ENCODE peak calls at places on chromosome 1, in eight cellular contexts. J is dorsolateral prefrontal cortex, T is heart left ventricle, O is nephron progenitor cell, B is fibroblast of lung, A is AG09319, R is psoas muscle, F is WTC11. K is an unnamed sample.
A peak's percentile ranks its signal among the peaks of the same experiment; 100 is the strongest.

GRCh38 chr1:64421377-64421776 is 48.6 kb upstream of the CACHD1 start:
- DNase-seq in T (no peak), F (no peak), B (no peak), O (no peak), R (no peak), A (no peak), J (no peak), K (no peak)

GRCh38 chr1:211601982-211602644 is 23.2 kb upstream of the SLC30A1 start:
- DNase-seq in B (no peak), O (no peak), A (no peak), T (no peak), R (no peak), F (no peak), J (no peak), K (no peak)

GRCh38 chr1:168469690-168470089 is 74.1 kb downstream of the XCL2 start:
- DNase-seq in B (peak; percentile 61), J (no peak), O (no peak), F (no peak), T (peak; percentile 79), A (peak; percentile 86), R (peak; percentile 80), K (no peak)

GRCh38 chr1:231632119-231632518 is 5.5 kb downstream of the DISC1 start:
- DNase-seq in B (no peak), F (no peak), R (no peak), O (no peak), T (no peak), J (no peak), A (no peak), K (no peak)

GRCh38 chr1:43705982-43706597 is 1.2 kb upstream of the ST3GAL3 start:
- DNase-seq in A (no peak), R (no peak), O (peak; percentile 9), T (no peak), J (no peak), B (no peak), F (no peak), K (no peak)

GRCh38 chr1:234960722-234961467 is 167.7 kb downstream of the TOMM20 start:
- DNase-seq in F (no peak), R (no peak), O (no peak), J (no peak), T (no peak), A (no peak), B (no peak), K (no peak)

GRCh38 chr1:94746635-94747525 is 73.3 kb upstream of the SLC44A3 start:
- DNase-seq in R (peak; percentile 52), J (no peak), T (no peak), F (no peak), O (peak; percentile 17), A (no peak), B (peak; percentile 60), K (no peak)

GRCh38 chr1:151990856-151991198 is 2.8 kb downstream of the S100A10 start:
- DNase-seq in J (no peak), F (no peak), O (no peak), R (no peak), T (peak; percentile 51), A (no peak), B (peak; percentile 73), K (no peak)

GRCh38 chr1:31725777-31726535 is 22.1 kb upstream of the COL16A1 start:
- DNase-seq in F (no peak), A (no peak), T (no peak), B (no peak), O (no peak), J (no peak), R (no peak), K (no peak)

DNA sequence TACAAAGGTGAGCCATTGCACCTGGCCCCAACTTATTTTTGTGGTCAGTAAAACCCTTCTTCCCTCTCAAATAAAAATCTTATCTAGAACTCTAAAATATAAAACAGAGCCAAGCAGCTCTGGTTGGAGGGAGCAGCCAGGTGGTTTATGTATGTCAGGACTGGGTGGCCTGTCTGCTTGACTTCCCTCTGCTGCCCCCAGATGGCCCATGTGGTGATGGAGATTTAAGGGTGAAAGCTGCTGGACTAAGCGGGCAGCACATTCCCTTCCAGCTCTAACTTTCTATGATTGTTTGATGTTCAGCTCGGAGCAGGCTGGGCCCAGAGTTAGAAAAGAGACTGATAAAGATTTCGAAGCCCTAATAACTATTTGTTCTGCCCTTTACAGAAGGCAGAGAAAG is 11.9 kb upstream of the PAQR6 start:
- DNase-seq in T (no peak), B (no peak), O (no peak), J (peak; percentile 49), A (no peak), F (no peak), R (no peak), K (no peak)
- TF ChIP-seq CTCF in T (no peak), B (peak; percentile 22), O (no peak), J (peak; percentile 18), A (no peak), F (no peak), R (no peak), K (no peak)

GRCh38 chr1:107056426-107057196 is at the start of gene PRMT6:
- DNase-seq in O (peak; percentile 81), A (no peak), T (peak; percentile 87), R (peak; percentile 78), J (peak; percentile 74), F (peak; percentile 88), B (peak; percentile 79), K (peak; percentile 75)
- TF ChIP-seq CTCF in O (no peak), A (no peak), T (no peak), R (no peak), J (no peak), F (no peak), B (no peak), K (no peak)

GRCh38 chr1:90616395-90616794 is 100.7 kb downstream of the BARHL2 start:
- DNase-seq in F (peak; percentile 66), R (no peak), J (no peak), A (no peak), B (no peak), O (peak; percentile 17), T (no peak), K (no peak)
- TF ChIP-seq CTCF in F (peak; percentile 17), R (no peak), J (no peak), A (no peak), B (no peak), O (no peak), T (no peak), K (no peak)

GRCh38 chr1:206468571-206468970 is 1.7 kb upstream of the IKBKE start:
- DNase-seq in B (no peak), A (no peak), F (no peak), J (no peak), T (no peak), O (no peak), R (no peak), K (no peak)
- TF ChIP-seq CTCF in B (no peak), A (no peak), F (no peak), J (no peak), T (no peak), O (no peak), R (no peak), K (no peak)

K was measured in activated B cell treated with CpG ODN at 0.5 μM for 24 hours.